ENCODE peak calls at places on chromosomes 1 and 21, in six cellular contexts. L, P, C, E, V and I are unnamed samples.

GRCh38 chr1:97770376-97770775 is 150.5 kb downstream of the DPYD start:
- DNase-seq in E (no peak), L (no peak), V (no peak), C (no peak), P (no peak), I (no peak)

GRCh38 chr1:54121482-54122130 is 31.2 kb downstream of the CDCP2 start:
- DNase-seq in C (peak; percentile 79), V (peak; percentile 72), E (peak; percentile 37), L (peak; percentile 84), P (peak; percentile 63), I (peak; percentile 46)

GRCh38 chr1:12594490-12594889 is 23.5 kb downstream of the DHRS3 start:
- DNase-seq in C (no peak), P (no peak), V (no peak), E (no peak), L (no peak), I (no peak)

GRCh38 chr1:32861904-32862698 is 8.6 kb downstream of the FNDC5 start:
- DNase-seq in L (peak; percentile 15), V (no peak), E (no peak), C (no peak), P (no peak), I (no peak)

GRCh38 chr1:19651141-19651737 is 7.1 kb downstream of the NBL1 start:
- DNase-seq in L (peak; percentile 70), P (peak; percentile 63), C (peak; percentile 67), E (no peak), V (peak; percentile 59), I (peak; percentile 10)

GRCh38 chr1:25556791-25557476 is 13.5 kb downstream of the LDLRAP1 start:
- DNase-seq in V (no peak), L (peak; percentile 72), E (no peak), C (no peak), P (no peak), I (no peak)

GRCh38 chr1:204212715-204213114 is 1.1 kb downstream of the GOLT1A start:
- DNase-seq in L (no peak), V (no peak), C (no peak), E (no peak), P (no peak), I (no peak)

GRCh38 chr1:37038079-37038702 is 3.9 kb upstream of the GRIK3 start:
- DNase-seq in E (no peak), L (peak; percentile 3), P (peak; percentile 14), V (no peak), C (no peak), I (no peak)

GRCh38 chr1:151799179-151800022 is 5.8 kb downstream of the LINGO4 start:
- DNase-seq in E (no peak), V (no peak), C (no peak), L (no peak), P (no peak), I (no peak)

GRCh38 chr1:43349594-43350306 is 9.0 kb upstream of the CDC20 start:
- DNase-seq in V (no peak), C (no peak), L (peak; percentile 26), P (no peak), E (peak; percentile 80), I (peak; percentile 10)

GRCh38 chr1:107299521-107299920 is 158.7 kb downstream of the NTNG1 start:
- DNase-seq in P (no peak), E (no peak), V (no peak), C (no peak), L (no peak), I (no peak)

GRCh38 chr1:226436472-226436854 is 28.6 kb upstream of the PARP1 start:
- DNase-seq in V (no peak), L (no peak), C (no peak), E (no peak), P (peak; percentile 31), I (no peak)

GRCh38 chr1:172531846-172532699 is 877 bp upstream of the SUCO start:
- DNase-seq in E (peak; percentile 96), P (peak; percentile 99), V (peak; percentile 77), C (peak; percentile 90), L (peak; percentile 99), I (peak; percentile 99)

GRCh38 chr1:50176563-50176885 is 67.8 kb downstream of the ELAVL4 start:
- DNase-seq in E (no peak), P (no peak), V (no peak), L (no peak), C (no peak), I (no peak)

GRCh38 chr1:34162852-34163766 is 1.9 kb downstream of the CSMD2 start:
- DNase-seq in V (peak; percentile 59), C (peak; percentile 52), E (peak; percentile 89), L (peak; percentile 71), P (no peak), I (peak; percentile 68)

GRCh38 chr1:230012093-230012393 is 55.0 kb upstream of the GALNT2 start:
- DNase-seq in C (no peak), P (no peak), V (no peak), L (no peak), E (no peak), I (no peak)

GRCh38 chr1:203463469-203464062 is 12.0 kb upstream of the PRELP start:
- DNase-seq in E (no peak), V (no peak), L (peak; percentile 64), P (peak; percentile 42), C (no peak), I (no peak)

GRCh38 chr1:163300569-163300968 is 21.2 kb upstream of the NUF2 start:
- DNase-seq in E (no peak), P (no peak), C (no peak), V (no peak), L (peak; percentile 74), I (no peak)

GRCh38 chr21:42423197-42423675 is 19.5 kb downstream of the UBASH3A start:
- DNase-seq in P (no peak), E (no peak), V (no peak), C (no peak), L (no peak), I (peak; percentile 36)

GRCh38 chr1:202630541-202630940 is 79.7 kb downstream of the SYT2 start:
- DNase-seq in L (no peak), C (no peak), E (no peak), P (no peak), V (no peak), I (no peak)

GRCh38 chr1:20216574-20216973 is 30.3 kb upstream of the PLA2G2C start:
- DNase-seq in E (no peak), L (peak; percentile 30), P (peak; percentile 72), C (no peak), V (no peak), I (peak; percentile 26)

GRCh38 chr1:246005067-246005466 is 502.0 kb downstream of the SMYD3 start:
- DNase-seq in C (no peak), E (peak; percentile 92), P (no peak), L (peak; percentile 97), V (no peak), I (no peak)

GRCh38 chr21:42593007-42593814 is 60.2 kb upstream of the PDE9A start:
- DNase-seq in V (peak; percentile 58), E (no peak), P (peak; percentile 70), L (peak; percentile 66), C (peak; percentile 65), I (peak; percentile 66)

GRCh38 chr21:39456665-39457064 is 4.9 kb downstream of the SH3BGR start:
- DNase-seq in C (no peak), L (no peak), E (no peak), P (peak; percentile 29), V (no peak), I (no peak)

GRCh38 chr1:67557731-67558448 is 127.1 kb upstream of the GADD45A start:
- DNase-seq in C (no peak), L (no peak), P (no peak), E (no peak), V (no peak), I (no peak)

GRCh38 chr1:226474041-226474440 is 66.1 kb upstream of the PARP1 start:
- DNase-seq in E (no peak), C (no peak), L (no peak), P (no peak), V (no peak), I (no peak)